ENCODE peak calls at places on chromosomes 2 and 18, in eight cellular contexts. One of them, this sample, is unnamed.

GRCh38 chr2:241391892-241392665 is 36.0 kb downstream of the FARP2 start:
- DNase-seq in HS-5: no peak
- DNase-seq in caudate nucleus: no peak
- DNase-seq in endothelial cell: peak; percentile 27
- DNase-seq in HT1080: peak; percentile 20
- DNase-seq in astrocyte of the hippocampus: no peak
- DNase-seq in AG10803: peak; percentile 74
- DNase-seq in activated gamma-delta T cell treated with Interleukin-2 at 50 U/mL for 16 hours: no peak
- DNase-seq in this sample: peak; percentile 55

GRCh38 chr2:127621981-127622431 is 23.9 kb upstream of the GPR17 start:
- DNase-seq in endothelial cell: no peak
- DNase-seq in AG10803: no peak
- DNase-seq in caudate nucleus: no peak
- DNase-seq in activated gamma-delta T cell treated with Interleukin-2 at 50 U/mL for 16 hours: no peak
- DNase-seq in HT1080: no peak
- DNase-seq in HS-5: no peak
- DNase-seq in astrocyte of the hippocampus: no peak
- DNase-seq in this sample: no peak

GRCh38 chr2:186614373-186614772 is 24.5 kb downstream of the ITGAV start:
- DNase-seq in HS-5: no peak
- DNase-seq in activated gamma-delta T cell treated with Interleukin-2 at 50 U/mL for 16 hours: no peak
- DNase-seq in AG10803: no peak
- DNase-seq in astrocyte of the hippocampus: no peak
- DNase-seq in HT1080: no peak
- DNase-seq in caudate nucleus: no peak
- DNase-seq in endothelial cell: no peak
- DNase-seq in this sample: no peak

GRCh38 chr2:197946562-197946961 is 142.2 kb downstream of the PLCL1 start:
- DNase-seq in astrocyte of the hippocampus: peak; percentile 42
- DNase-seq in caudate nucleus: no peak
- DNase-seq in HT1080: no peak
- DNase-seq in activated gamma-delta T cell treated with Interleukin-2 at 50 U/mL for 16 hours: no peak
- DNase-seq in endothelial cell: no peak
- DNase-seq in AG10803: no peak
- DNase-seq in HS-5: no peak
- DNase-seq in this sample: no peak

GRCh38 chr2:183229386-183229785 is 105.1 kb downstream of the NUP35 start:
- DNase-seq in HT1080: peak; percentile 8
- DNase-seq in AG10803: peak; percentile 10
- DNase-seq in HS-5: peak; percentile 22
- DNase-seq in endothelial cell: no peak
- DNase-seq in astrocyte of the hippocampus: peak; percentile 58
- DNase-seq in activated gamma-delta T cell treated with Interleukin-2 at 50 U/mL for 16 hours: no peak
- DNase-seq in caudate nucleus: no peak
- DNase-seq in this sample: no peak

GRCh38 chr18:12030667-12031066 is 49.4 kb downstream of the IMPA2 start:
- DNase-seq in AG10803: no peak
- DNase-seq in caudate nucleus: no peak
- DNase-seq in HT1080: no peak
- DNase-seq in HS-5: no peak
- DNase-seq in endothelial cell: no peak
- DNase-seq in astrocyte of the hippocampus: no peak
- DNase-seq in activated gamma-delta T cell treated with Interleukin-2 at 50 U/mL for 16 hours: no peak
- DNase-seq in this sample: no peak

GRCh38 chr2:241108271-241109209 is 6.5 kb upstream of the MTERF4 start:
- DNase-seq in caudate nucleus: no peak
- DNase-seq in HT1080: no peak
- DNase-seq in activated gamma-delta T cell treated with Interleukin-2 at 50 U/mL for 16 hours: no peak
- DNase-seq in endothelial cell: no peak
- DNase-seq in HS-5: no peak
- DNase-seq in astrocyte of the hippocampus: no peak
- DNase-seq in AG10803: no peak
- DNase-seq in this sample: no peak

GRCh38 chr2:241842620-241843211 is 16.0 kb downstream of the PDCD1 start:
- DNase-seq in endothelial cell: no peak
- DNase-seq in caudate nucleus: no peak
- DNase-seq in HS-5: no peak
- DNase-seq in HT1080: no peak
- DNase-seq in AG10803: no peak
- DNase-seq in activated gamma-delta T cell treated with Interleukin-2 at 50 U/mL for 16 hours: peak; percentile 48
- DNase-seq in astrocyte of the hippocampus: no peak
- DNase-seq in this sample: peak; percentile 50

GRCh38 chr2:222709191-222709891 is 37.9 kb downstream of the MOGAT1 start:
- DNase-seq in AG10803: peak; percentile 97
- DNase-seq in astrocyte of the hippocampus: peak; percentile 95
- DNase-seq in endothelial cell: no peak
- DNase-seq in caudate nucleus: peak; percentile 34
- DNase-seq in activated gamma-delta T cell treated with Interleukin-2 at 50 U/mL for 16 hours: no peak
- DNase-seq in HS-5: peak; percentile 99
- DNase-seq in HT1080: peak; percentile 100
- DNase-seq in this sample: peak; percentile 96

GRCh38 chr18:48924621-48925601 is 25.9 kb downstream of the SMAD7 start:
- DNase-seq in AG10803: no peak
- DNase-seq in HT1080: no peak
- DNase-seq in astrocyte of the hippocampus: peak; percentile 31
- DNase-seq in HS-5: no peak
- DNase-seq in activated gamma-delta T cell treated with Interleukin-2 at 50 U/mL for 16 hours: no peak
- DNase-seq in caudate nucleus: no peak
- DNase-seq in endothelial cell: no peak
- DNase-seq in this sample: peak; percentile 70

GRCh38 chr18:76708036-76708726 is 114.2 kb upstream of the ZNF236 start:
- DNase-seq in HS-5: no peak
- DNase-seq in astrocyte of the hippocampus: no peak
- DNase-seq in endothelial cell: no peak
- DNase-seq in activated gamma-delta T cell treated with Interleukin-2 at 50 U/mL for 16 hours: no peak
- DNase-seq in HT1080: no peak
- DNase-seq in AG10803: no peak
- DNase-seq in caudate nucleus: no peak
- DNase-seq in this sample: no peak

GRCh38 chr2:202161106-202161836 is 77.1 kb downstream of the SUMO1 start:
- DNase-seq in HT1080: peak; percentile 52
- DNase-seq in caudate nucleus: no peak
- DNase-seq in HS-5: no peak
- DNase-seq in activated gamma-delta T cell treated with Interleukin-2 at 50 U/mL for 16 hours: no peak
- DNase-seq in endothelial cell: no peak
- DNase-seq in astrocyte of the hippocampus: peak; percentile 28
- DNase-seq in AG10803: peak; percentile 59
- DNase-seq in this sample: no peak

GRCh38 chr2:36710858-36711520 is 14.5 kb downstream of the VIT start:
- DNase-seq in caudate nucleus: no peak
- DNase-seq in activated gamma-delta T cell treated with Interleukin-2 at 50 U/mL for 16 hours: no peak
- DNase-seq in HT1080: no peak
- DNase-seq in endothelial cell: no peak
- DNase-seq in astrocyte of the hippocampus: no peak
- DNase-seq in HS-5: no peak
- DNase-seq in AG10803: no peak
- DNase-seq in this sample: no peak

GRCh38 chr18:8794133-8794986 is 89.0 kb downstream of the MTCL1 start:
- DNase-seq in astrocyte of the hippocampus: peak; percentile 74
- DNase-seq in AG10803: peak; percentile 73
- DNase-seq in HT1080: peak; percentile 42
- DNase-seq in caudate nucleus: no peak
- DNase-seq in HS-5: peak; percentile 38
- DNase-seq in endothelial cell: no peak
- DNase-seq in activated gamma-delta T cell treated with Interleukin-2 at 50 U/mL for 16 hours: no peak
- DNase-seq in this sample: no peak

GRCh38 chr2:218806346-218806978 is 24.5 kb downstream of the CYP27A1 start:
- DNase-seq in HS-5: peak; percentile 93
- DNase-seq in astrocyte of the hippocampus: peak; percentile 96
- DNase-seq in AG10803: peak; percentile 100
- DNase-seq in caudate nucleus: no peak
- DNase-seq in endothelial cell: no peak
- DNase-seq in activated gamma-delta T cell treated with Interleukin-2 at 50 U/mL for 16 hours: no peak
- DNase-seq in HT1080: peak; percentile 85
- DNase-seq in this sample: peak; percentile 97

GRCh38 chr2:59458862-59459261 is 1094.6 kb downstream of the BCL11A start:
- DNase-seq in activated gamma-delta T cell treated with Interleukin-2 at 50 U/mL for 16 hours: no peak
- DNase-seq in HT1080: no peak
- DNase-seq in AG10803: no peak
- DNase-seq in astrocyte of the hippocampus: peak; percentile 1
- DNase-seq in HS-5: no peak
- DNase-seq in endothelial cell: no peak
- DNase-seq in caudate nucleus: no peak
- DNase-seq in this sample: no peak

GRCh38 chr18:24427484-24427883 is 1.0 kb downstream of the IMPACT start:
- DNase-seq in astrocyte of the hippocampus: peak; percentile 9
- DNase-seq in activated gamma-delta T cell treated with Interleukin-2 at 50 U/mL for 16 hours: no peak
- DNase-seq in HS-5: no peak
- DNase-seq in HT1080: peak; percentile 12
- DNase-seq in endothelial cell: no peak
- DNase-seq in caudate nucleus: no peak
- DNase-seq in AG10803: peak; percentile 15
- DNase-seq in this sample: peak; percentile 70

GRCh38 chr2:67641709-67642397 is 244.7 kb downstream of the ETAA1 start:
- DNase-seq in caudate nucleus: no peak
- DNase-seq in activated gamma-delta T cell treated with Interleukin-2 at 50 U/mL for 16 hours: no peak
- DNase-seq in AG10803: no peak
- DNase-seq in HT1080: peak; percentile 18
- DNase-seq in HS-5: no peak
- DNase-seq in astrocyte of the hippocampus: no peak
- DNase-seq in endothelial cell: no peak
- DNase-seq in this sample: no peak

GRCh38 chr2:28137221-28137620 is 246.7 kb downstream of the BABAM2 start:
- DNase-seq in HT1080: no peak
- DNase-seq in activated gamma-delta T cell treated with Interleukin-2 at 50 U/mL for 16 hours: no peak
- DNase-seq in endothelial cell: no peak
- DNase-seq in caudate nucleus: no peak
- DNase-seq in HS-5: peak; percentile 64
- DNase-seq in AG10803: peak; percentile 95
- DNase-seq in astrocyte of the hippocampus: peak; percentile 74
- DNase-seq in this sample: no peak

GRCh38 chr2:237662671-237663093 is 35.3 kb downstream of the LRRFIP1 start:
- DNase-seq in HT1080: peak; percentile 48
- DNase-seq in endothelial cell: peak; percentile 68
- DNase-seq in AG10803: peak; percentile 93
- DNase-seq in astrocyte of the hippocampus: peak; percentile 92
- DNase-seq in HS-5: peak; percentile 39
- DNase-seq in activated gamma-delta T cell treated with Interleukin-2 at 50 U/mL for 16 hours: no peak
- DNase-seq in caudate nucleus: no peak
- DNase-seq in this sample: peak; percentile 95

GRCh38 chr18:48540329-48541025 is 1.6 kb downstream of the CTIF start:
- DNase-seq in caudate nucleus: peak; percentile 45
- DNase-seq in endothelial cell: peak; percentile 68
- DNase-seq in activated gamma-delta T cell treated with Interleukin-2 at 50 U/mL for 16 hours: peak; percentile 23
- DNase-seq in HT1080: peak; percentile 68
- DNase-seq in astrocyte of the hippocampus: peak; percentile 81
- DNase-seq in HS-5: no peak
- DNase-seq in AG10803: peak; percentile 74
- DNase-seq in this sample: peak; percentile 81

GRCh38 chr2:189369566-189369965 is 71.7 kb upstream of the WDR75 start:
- DNase-seq in caudate nucleus: no peak
- DNase-seq in endothelial cell: no peak
- DNase-seq in astrocyte of the hippocampus: no peak
- DNase-seq in HT1080: peak; percentile 36
- DNase-seq in HS-5: no peak
- DNase-seq in AG10803: peak; percentile 76
- DNase-seq in activated gamma-delta T cell treated with Interleukin-2 at 50 U/mL for 16 hours: no peak
- DNase-seq in this sample: no peak

GRCh38 chr2:208352644-208353567 is 53.7 kb upstream of the PTH2R start:
- DNase-seq in endothelial cell: no peak
- DNase-seq in caudate nucleus: no peak
- DNase-seq in astrocyte of the hippocampus: no peak
- DNase-seq in HT1080: no peak
- DNase-seq in activated gamma-delta T cell treated with Interleukin-2 at 50 U/mL for 16 hours: no peak
- DNase-seq in HS-5: no peak
- DNase-seq in AG10803: no peak
- DNase-seq in this sample: no peak

GRCh38 chr2:100246163-100247145 is 75.8 kb downstream of the LONRF2 start:
- DNase-seq in activated gamma-delta T cell treated with Interleukin-2 at 50 U/mL for 16 hours: no peak
- DNase-seq in HS-5: no peak
- DNase-seq in endothelial cell: peak; percentile 49
- DNase-seq in HT1080: no peak
- DNase-seq in AG10803: no peak
- DNase-seq in astrocyte of the hippocampus: no peak
- DNase-seq in caudate nucleus: no peak
- DNase-seq in this sample: peak; percentile 26

GRCh38 chr18:47932603-47933002 is 2.1 kb upstream of the SMAD2 start:
- DNase-seq in activated gamma-delta T cell treated with Interleukin-2 at 50 U/mL for 16 hours: no peak
- DNase-seq in caudate nucleus: no peak
- DNase-seq in astrocyte of the hippocampus: no peak
- DNase-seq in endothelial cell: no peak
- DNase-seq in AG10803: no peak
- DNase-seq in HS-5: no peak
- DNase-seq in HT1080: no peak
- DNase-seq in this sample: peak; percentile 82

GRCh38 chr18:26510337-26510736 is 38.0 kb downstream of the KCTD1 start:
- DNase-seq in caudate nucleus: no peak
- DNase-seq in AG10803: peak; percentile 17
- DNase-seq in HS-5: no peak
- DNase-seq in HT1080: no peak
- DNase-seq in activated gamma-delta T cell treated with Interleukin-2 at 50 U/mL for 16 hours: no peak
- DNase-seq in astrocyte of the hippocampus: no peak
- DNase-seq in endothelial cell: no peak
- DNase-seq in this sample: peak; percentile 54

GRCh38 chr2:70923378-70924015 is 12.2 kb upstream of the ATP6V1B1 start:
- DNase-seq in astrocyte of the hippocampus: no peak
- DNase-seq in AG10803: no peak
- DNase-seq in HS-5: no peak
- DNase-seq in caudate nucleus: no peak
- DNase-seq in endothelial cell: peak; percentile 57
- DNase-seq in HT1080: peak; percentile 28
- DNase-seq in activated gamma-delta T cell treated with Interleukin-2 at 50 U/mL for 16 hours: no peak
- DNase-seq in this sample: no peak

GRCh38 chr18:21242141-21243040 is at the start of gene GREB1L:
- DNase-seq in AG10803: peak; percentile 66
- DNase-seq in activated gamma-delta T cell treated with Interleukin-2 at 50 U/mL for 16 hours: no peak
- DNase-seq in HS-5: peak; percentile 24
- DNase-seq in HT1080: peak; percentile 67
- DNase-seq in astrocyte of the hippocampus: peak; percentile 95
- DNase-seq in caudate nucleus: peak; percentile 38
- DNase-seq in endothelial cell: peak; percentile 85
- DNase-seq in this sample: peak; percentile 20

GRCh38 chr2:63796796-63797195 is 44.9 kb upstream of the UGP2 start:
- DNase-seq in AG10803: no peak
- DNase-seq in endothelial cell: no peak
- DNase-seq in activated gamma-delta T cell treated with Interleukin-2 at 50 U/mL for 16 hours: no peak
- DNase-seq in HS-5: no peak
- DNase-seq in caudate nucleus: no peak
- DNase-seq in astrocyte of the hippocampus: no peak
- DNase-seq in HT1080: no peak
- DNase-seq in this sample: no peak

GRCh38 chr2:185507703-185508102 is 230.9 kb upstream of the FSIP2 start:
- DNase-seq in HT1080: no peak
- DNase-seq in AG10803: no peak
- DNase-seq in HS-5: no peak
- DNase-seq in astrocyte of the hippocampus: no peak
- DNase-seq in activated gamma-delta T cell treated with Interleukin-2 at 50 U/mL for 16 hours: no peak
- DNase-seq in endothelial cell: no peak
- DNase-seq in caudate nucleus: no peak
- DNase-seq in this sample: no peak

GRCh38 chr2:152743004-152743403 is 24.6 kb downstream of the ARL6IP6 start:
- DNase-seq in AG10803: no peak
- DNase-seq in HT1080: no peak
- DNase-seq in caudate nucleus: no peak
- DNase-seq in HS-5: no peak
- DNase-seq in endothelial cell: no peak
- DNase-seq in astrocyte of the hippocampus: peak; percentile 18
- DNase-seq in activated gamma-delta T cell treated with Interleukin-2 at 50 U/mL for 16 hours: no peak
- DNase-seq in this sample: no peak

GRCh38 chr2:88126772-88127637 is 857 bp downstream of the FABP1 start:
- DNase-seq in HS-5: no peak
- DNase-seq in activated gamma-delta T cell treated with Interleukin-2 at 50 U/mL for 16 hours: no peak
- DNase-seq in HT1080: no peak
- DNase-seq in endothelial cell: no peak
- DNase-seq in caudate nucleus: no peak
- DNase-seq in AG10803: no peak
- DNase-seq in astrocyte of the hippocampus: no peak
- DNase-seq in this sample: no peak

GRCh38 chr2:53268626-53269025 is 499.0 kb upstream of the CHAC2 start:
- DNase-seq in astrocyte of the hippocampus: no peak
- DNase-seq in caudate nucleus: no peak
- DNase-seq in HS-5: no peak
- DNase-seq in endothelial cell: no peak
- DNase-seq in HT1080: no peak
- DNase-seq in activated gamma-delta T cell treated with Interleukin-2 at 50 U/mL for 16 hours: no peak
- DNase-seq in AG10803: no peak
- DNase-seq in this sample: no peak

GRCh38 chr2:113202305-113203216 is 28.8 kb downstream of the PSD4 start:
- DNase-seq in caudate nucleus: no peak
- DNase-seq in activated gamma-delta T cell treated with Interleukin-2 at 50 U/mL for 16 hours: no peak
- DNase-seq in AG10803: no peak
- DNase-seq in HS-5: no peak
- DNase-seq in endothelial cell: no peak
- DNase-seq in HT1080: no peak
- DNase-seq in astrocyte of the hippocampus: peak; percentile 82
- DNase-seq in this sample: no peak